ENCODE peak calls at places on chromosomes 13 and 19, in nine cellular contexts. U, Q, O, B, J, A, W, M and N are unnamed samples.

GRCh38 chr19:36604656-36605100 is 435 bp upstream of the ZNF382 start:
- DNase-seq in A (peak; percentile 39), W (peak; percentile 28), O (peak; percentile 60), B (peak; percentile 76), M (peak; percentile 75), U (peak; percentile 66), Q (peak; percentile 89), J (peak; percentile 38), N (peak; percentile 15)

GRCh38 chr13:79711631-79712030 is 230.7 kb downstream of the NDFIP2 start:
- DNase-seq in O (no peak), Q (no peak), W (no peak), A (no peak), U (no peak), B (peak; percentile 48), M (no peak), J (no peak), N (peak; percentile 21)

GRCh38 chr13:31090921-31091624 is 70.6 kb downstream of the HSPH1 start:
- DNase-seq in M (peak; percentile 52), U (no peak), B (no peak), Q (no peak), J (peak; percentile 11), W (no peak), A (no peak), O (no peak), N (no peak)

GRCh38 chr13:22961835-22962537 is 218.8 kb upstream of the SGCG start:
- DNase-seq in W (no peak), B (no peak), M (no peak), U (no peak), Q (no peak), A (no peak), J (no peak), O (no peak), N (no peak)

GRCh38 chr13:46403851-46404731 is 17.0 kb upstream of the RUBCNL start:
- DNase-seq in A (no peak), Q (no peak), U (no peak), B (no peak), M (no peak), O (no peak), W (no peak), J (no peak), N (no peak)

GRCh38 chr19:28633223-28634030 is 579.5 kb downstream of the UQCRFS1 start:
- DNase-seq in J (peak; percentile 16), M (no peak), Q (no peak), U (peak; percentile 58), B (peak; percentile 52), A (peak; percentile 58), W (peak; percentile 63), O (peak; percentile 72), N (no peak)

GRCh38 chr19:48616491-48617056 is 1.7 kb upstream of the FAM83E start:
- DNase-seq in J (no peak), A (no peak), U (no peak), W (no peak), O (no peak), Q (no peak), B (no peak), M (no peak), N (no peak)

GRCh38 chr13:50410921-50411712 is 395.9 kb downstream of the KCNRG start:
- DNase-seq in U (no peak), O (no peak), Q (no peak), J (peak; percentile 85), W (no peak), M (peak; percentile 69), A (no peak), B (peak; percentile 91), N (no peak)

GRCh38 chr13:20425819-20426219 is 99.8 kb downstream of the CRYL1 start:
- DNase-seq in M (no peak), Q (no peak), W (no peak), J (no peak), A (no peak), O (no peak), U (no peak), B (no peak), N (no peak)

GRCh38 chr13:97574926-97575325 is 141.0 kb downstream of the RAP2A start:
- DNase-seq in B (peak; percentile 20), W (no peak), U (no peak), M (no peak), A (no peak), Q (no peak), O (peak; percentile 57), J (peak; percentile 3), N (no peak)

GRCh38 chr19:13842294-13843103 is 34.4 kb upstream of the NANOS3 start:
- DNase-seq in J (peak; percentile 80), W (no peak), M (peak; percentile 94), B (peak; percentile 92), Q (peak; percentile 73), U (peak; percentile 93), O (peak; percentile 89), A (peak; percentile 62), N (peak; percentile 86)

GRCh38 chr19:40594657-40595077 is 6.5 kb upstream of the LTBP4 start:
- DNase-seq in B (peak; percentile 72), O (no peak), Q (no peak), W (no peak), J (no peak), U (no peak), M (no peak), A (no peak), N (no peak)

GRCh38 chr19:37362733-37363132 is 8.2 kb upstream of the ZNF527 start:
- DNase-seq in Q (no peak), W (no peak), B (no peak), J (no peak), U (no peak), O (no peak), M (no peak), A (no peak), N (no peak)

GRCh38 chr19:40599331-40600085 is 1.7 kb upstream of the LTBP4 start:
- DNase-seq in U (peak; percentile 60), J (no peak), A (no peak), Q (no peak), B (peak; percentile 49), W (no peak), O (peak; percentile 40), M (no peak), N (no peak)

GRCh38 chr13:34826432-34826831 is 115.6 kb upstream of the NBEA start:
- DNase-seq in Q (no peak), J (no peak), B (no peak), A (no peak), U (no peak), O (no peak), W (no peak), M (no peak), N (no peak)

GRCh38 chr13:102724923-102725322 is 30.1 kb upstream of the METTL21C start:
- DNase-seq in U (no peak), Q (no peak), M (no peak), B (peak; percentile 72), A (no peak), J (peak; percentile 49), O (no peak), W (no peak), N (no peak)
- TF ChIP-seq CTCF in U (peak; percentile 63), Q (no peak), M (peak; percentile 4), B (peak; percentile 37), A (peak; percentile 20), J (peak; percentile 42), O (no peak), W (no peak), N (peak; percentile 56)

GRCh38 chr19:38978315-38978689 is 2.8 kb upstream of the FBXO17 start:
- DNase-seq in W (no peak), U (no peak), J (no peak), O (no peak), B (no peak), A (no peak), Q (no peak), M (no peak), N (no peak)

GRCh38 chr19:38975861-38976271 is 324 bp upstream of the FBXO17 start:
- DNase-seq in W (peak; percentile 37), J (peak; percentile 45), A (no peak), M (no peak), Q (no peak), U (no peak), O (no peak), B (peak; percentile 64), N (no peak)

GRCh38 chr19:38974599-38975213 is 836 bp downstream of the FBXO17 start:
- DNase-seq in W (no peak), A (no peak), U (no peak), M (no peak), B (peak; percentile 21), J (no peak), O (no peak), Q (no peak), N (no peak)

GRCh38 chr19:38977445-38978314 is 2.1 kb upstream of the FBXO17 start:
- DNase-seq in J (no peak), A (no peak), Q (no peak), O (no peak), W (no peak), U (no peak), B (peak; percentile 25), M (no peak), N (no peak)

DNA sequence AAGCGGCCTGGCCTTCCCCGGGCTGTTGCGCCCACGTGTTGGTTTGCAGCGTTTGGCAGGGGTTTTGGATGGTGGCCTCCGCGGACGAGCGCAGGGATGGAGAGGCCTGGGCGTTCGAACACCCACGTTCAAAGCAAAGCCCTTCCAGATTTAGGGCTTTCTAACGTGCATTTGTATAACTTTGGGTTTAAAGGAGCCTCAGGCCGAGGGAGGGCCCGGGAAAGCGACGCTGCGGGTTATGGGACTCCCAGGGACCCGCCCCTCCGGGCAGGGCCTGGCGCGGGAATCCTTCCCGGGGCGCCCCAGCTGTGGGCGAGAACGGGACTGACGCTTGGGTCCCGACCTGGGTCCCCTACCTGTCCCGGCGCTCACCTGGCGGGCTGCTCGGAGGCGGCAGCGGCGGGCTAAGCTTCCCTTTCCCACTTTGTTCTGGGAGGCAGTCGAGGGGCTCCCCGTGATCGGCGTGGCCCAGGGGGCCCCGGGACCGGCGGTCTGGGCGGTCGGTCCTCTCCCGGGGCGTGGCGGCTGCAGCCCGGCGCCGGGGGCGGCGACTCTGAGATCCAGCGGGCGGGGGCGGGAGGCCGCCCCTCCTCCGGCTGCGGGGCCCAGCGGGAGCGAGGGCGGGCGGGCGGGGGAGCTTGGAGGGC is at the start of gene FBXO17:
- DNase-seq in O (peak; percentile 42), Q (no peak), J (peak; percentile 54), B (peak; percentile 83), U (peak; percentile 65), A (peak; percentile 67), W (peak; percentile 39), M (peak; percentile 75), N (no peak)
- TF ChIP-seq CTCF in O (no peak), Q (no peak), J (no peak), B (no peak), U (no peak), A (no peak), W (no peak), M (no peak), N (no peak)

GRCh38 chr19:49857834-49858590 is 7.1 kb downstream of the PTOV1 start:
- DNase-seq in B (no peak), A (no peak), Q (no peak), M (no peak), U (peak; percentile 54), O (no peak), W (no peak), J (no peak), N (no peak)
- TF ChIP-seq CTCF in B (no peak), A (no peak), Q (no peak), M (no peak), U (no peak), O (no peak), W (no peak), J (no peak), N (no peak)

DNA sequence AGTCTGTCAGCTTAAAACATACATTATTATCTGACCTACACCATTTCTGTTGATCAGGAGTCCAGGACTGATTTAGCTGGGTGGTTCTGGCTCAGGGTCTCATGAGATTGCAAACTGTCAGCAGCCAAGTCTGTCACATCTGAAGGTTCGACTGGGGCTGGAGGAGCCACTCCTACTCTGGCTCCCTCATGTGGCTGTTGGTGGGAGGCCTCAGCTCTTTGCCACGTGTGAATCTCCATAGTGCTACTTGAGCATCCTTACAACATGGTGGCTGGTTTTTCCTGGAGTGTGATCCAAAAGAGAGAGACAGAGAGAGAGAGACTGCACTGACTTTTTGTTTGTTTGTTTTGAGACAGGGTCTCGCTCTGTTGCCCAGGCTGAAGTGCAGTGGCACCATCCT is 63.6 kb upstream of the NFIC start:
- DNase-seq in B (no peak), Q (no peak), M (no peak), U (no peak), O (no peak), J (no peak), A (no peak), W (no peak), N (no peak)
- TF ChIP-seq CTCF in B (no peak), Q (no peak), M (no peak), U (no peak), O (no peak), J (peak; percentile 4), A (no peak), W (peak; percentile 16), N (no peak)